ENCODE peak calls at places on chromosomes 7 and 10, in six cellular contexts. One of them, this sample, is unnamed.

GRCh38 chr10:19332304-19332703 is 283.7 kb downstream of the MALRD1 start:
- DNase-seq in CD8-positive, alpha-beta T cell: no peak
- DNase-seq in sigmoid colon: no peak
- DNase-seq in vagina: no peak
- DNase-seq in heart right ventricle: no peak
- DNase-seq in mammary epithelial cell: no peak
- DNase-seq in this sample: no peak

GRCh38 chr7:141355057-141355456 is 196.2 kb upstream of the AGK start:
- DNase-seq in CD8-positive, alpha-beta T cell: no peak
- DNase-seq in sigmoid colon: no peak
- DNase-seq in vagina: no peak
- DNase-seq in heart right ventricle: no peak
- DNase-seq in mammary epithelial cell: no peak
- DNase-seq in this sample: no peak

GRCh38 chr10:71998840-71999194 is 34.6 kb downstream of the CHST3 start:
- DNase-seq in CD8-positive, alpha-beta T cell: no peak
- DNase-seq in sigmoid colon: peak
- DNase-seq in vagina: no peak
- DNase-seq in heart right ventricle: peak
- DNase-seq in mammary epithelial cell: peak
- DNase-seq in this sample: no peak

GRCh38 chr7:19117081-19117869 is at the start of gene TWIST1:
- DNase-seq in CD8-positive, alpha-beta T cell: no peak
- DNase-seq in sigmoid colon: peak
- DNase-seq in vagina: no peak
- DNase-seq in heart right ventricle: peak
- DNase-seq in mammary epithelial cell: peak
- DNase-seq in this sample: no peak

GRCh38 chr10:49009231-49009979 is 69.8 kb upstream of the LRRC18 start:
- DNase-seq in CD8-positive, alpha-beta T cell: no peak
- DNase-seq in sigmoid colon: no peak
- DNase-seq in vagina: peak
- DNase-seq in heart right ventricle: no peak
- DNase-seq in mammary epithelial cell: no peak
- DNase-seq in this sample: no peak

GRCh38 chr7:75599244-75599771 is 107.2 kb downstream of the SPDYE5 start:
- DNase-seq in CD8-positive, alpha-beta T cell: no peak
- DNase-seq in sigmoid colon: peak
- DNase-seq in vagina: no peak
- DNase-seq in heart right ventricle: no peak
- DNase-seq in mammary epithelial cell: no peak
- DNase-seq in this sample: no peak

GRCh38 chr10:52450743-52451142 is 136.7 kb downstream of the DKK1 start:
- DNase-seq in CD8-positive, alpha-beta T cell: no peak
- DNase-seq in sigmoid colon: no peak
- DNase-seq in vagina: no peak
- DNase-seq in heart right ventricle: no peak
- DNase-seq in mammary epithelial cell: no peak
- DNase-seq in this sample: no peak

GRCh38 chr10:100826983-100827818 is 81.8 kb downstream of the PAX2 start:
- DNase-seq in CD8-positive, alpha-beta T cell: no peak
- DNase-seq in sigmoid colon: peak
- DNase-seq in vagina: no peak
- DNase-seq in heart right ventricle: no peak
- DNase-seq in mammary epithelial cell: peak
- DNase-seq in this sample: no peak

DNA sequence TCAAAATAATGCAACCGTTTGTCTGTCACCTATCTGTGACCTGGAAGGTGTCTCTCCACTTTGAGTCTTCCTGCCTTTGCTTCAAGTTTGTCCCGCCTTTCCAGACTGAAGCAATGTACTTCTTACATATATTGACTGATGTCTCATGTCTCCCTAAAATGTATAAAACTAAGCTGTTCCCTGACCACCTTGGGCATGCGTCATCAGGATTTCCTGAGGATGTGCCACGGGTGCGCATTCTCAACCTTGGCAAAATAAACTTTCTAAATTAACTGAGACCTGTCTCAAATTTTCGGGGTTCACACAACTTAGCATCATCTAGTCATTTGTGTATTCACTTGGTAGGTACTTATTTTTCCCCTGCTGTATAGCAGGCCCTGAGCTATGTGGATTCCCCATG is 65.3 kb upstream of the JCAD start:
- DNase-seq in CD8-positive, alpha-beta T cell: no peak
- DNase-seq in sigmoid colon: no peak
- DNase-seq in vagina: no peak
- DNase-seq in heart right ventricle: no peak
- DNase-seq in mammary epithelial cell: no peak
- DNase-seq in this sample: no peak
- H3K27ac ChIP-seq in CD8-positive, alpha-beta T cell: no peak
- H3K27ac ChIP-seq in sigmoid colon: peak
- H3K27ac ChIP-seq in vagina: no peak
- H3K27ac ChIP-seq in heart right ventricle: no peak
- H3K27ac ChIP-seq in mammary epithelial cell: no peak
- H3K27ac ChIP-seq in this sample: no peak

DNA sequence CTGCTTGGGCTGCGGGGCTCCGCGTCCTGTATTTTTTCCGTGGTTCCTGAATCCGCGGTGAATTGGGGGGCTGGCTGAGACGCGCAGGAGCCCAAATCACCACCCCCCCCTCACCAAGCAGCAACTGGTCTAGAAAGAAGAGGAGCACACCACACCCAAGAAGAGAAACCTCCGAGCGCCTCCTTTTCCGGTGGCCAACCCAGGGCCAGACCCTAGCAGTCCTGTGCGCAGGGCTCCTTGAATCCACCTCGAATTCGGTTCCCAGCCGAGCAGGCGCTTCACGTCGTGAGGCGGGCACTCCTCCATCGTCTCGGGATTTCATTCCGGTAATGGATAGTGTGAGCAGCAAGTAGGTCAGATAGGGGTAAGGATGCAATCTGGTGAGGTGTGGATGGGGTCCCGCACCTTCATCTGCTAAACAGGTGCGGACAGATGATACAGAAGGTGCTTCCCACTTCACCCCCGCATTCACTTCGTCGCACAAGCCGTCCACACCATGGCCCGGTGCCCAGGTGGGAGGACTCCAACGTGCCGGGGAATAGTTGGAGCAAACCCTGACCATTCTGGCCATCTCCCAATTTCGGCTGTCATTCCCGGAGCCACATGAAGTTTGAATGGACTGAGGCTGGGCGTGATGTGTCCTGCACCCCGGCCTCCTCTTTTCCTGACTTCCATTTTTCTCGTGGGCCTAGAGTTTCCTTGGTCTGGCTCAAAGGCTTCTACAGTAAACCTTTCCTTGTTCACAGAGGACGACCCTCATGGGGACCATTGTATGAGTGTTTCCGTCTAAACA is 19.8 kb upstream of the ZNF273 start:
- DNase-seq in CD8-positive, alpha-beta T cell: no peak
- DNase-seq in sigmoid colon: peak
- DNase-seq in vagina: peak
- DNase-seq in heart right ventricle: no peak
- DNase-seq in mammary epithelial cell: no peak
- DNase-seq in this sample: no peak
- H3K4me3 ChIP-seq in CD8-positive, alpha-beta T cell: peak
- H3K4me3 ChIP-seq in sigmoid colon: peak
- H3K4me3 ChIP-seq in vagina: peak
- H3K4me3 ChIP-seq in heart right ventricle: peak
- H3K4me3 ChIP-seq in mammary epithelial cell: no peak
- H3K4me3 ChIP-seq in this sample: peak

GRCh38 chr10:114729103-114729659 is 71.1 kb upstream of the ABLIM1 start:
- DNase-seq in CD8-positive, alpha-beta T cell: no peak
- DNase-seq in sigmoid colon: no peak
- DNase-seq in vagina: no peak
- DNase-seq in heart right ventricle: no peak
- DNase-seq in mammary epithelial cell: no peak
- DNase-seq in this sample: no peak
- H3K27ac ChIP-seq in CD8-positive, alpha-beta T cell: no peak
- H3K27ac ChIP-seq in sigmoid colon: no peak
- H3K27ac ChIP-seq in vagina: no peak
- H3K27ac ChIP-seq in heart right ventricle: peak
- H3K27ac ChIP-seq in mammary epithelial cell: no peak
- H3K27ac ChIP-seq in this sample: no peak

DNA sequence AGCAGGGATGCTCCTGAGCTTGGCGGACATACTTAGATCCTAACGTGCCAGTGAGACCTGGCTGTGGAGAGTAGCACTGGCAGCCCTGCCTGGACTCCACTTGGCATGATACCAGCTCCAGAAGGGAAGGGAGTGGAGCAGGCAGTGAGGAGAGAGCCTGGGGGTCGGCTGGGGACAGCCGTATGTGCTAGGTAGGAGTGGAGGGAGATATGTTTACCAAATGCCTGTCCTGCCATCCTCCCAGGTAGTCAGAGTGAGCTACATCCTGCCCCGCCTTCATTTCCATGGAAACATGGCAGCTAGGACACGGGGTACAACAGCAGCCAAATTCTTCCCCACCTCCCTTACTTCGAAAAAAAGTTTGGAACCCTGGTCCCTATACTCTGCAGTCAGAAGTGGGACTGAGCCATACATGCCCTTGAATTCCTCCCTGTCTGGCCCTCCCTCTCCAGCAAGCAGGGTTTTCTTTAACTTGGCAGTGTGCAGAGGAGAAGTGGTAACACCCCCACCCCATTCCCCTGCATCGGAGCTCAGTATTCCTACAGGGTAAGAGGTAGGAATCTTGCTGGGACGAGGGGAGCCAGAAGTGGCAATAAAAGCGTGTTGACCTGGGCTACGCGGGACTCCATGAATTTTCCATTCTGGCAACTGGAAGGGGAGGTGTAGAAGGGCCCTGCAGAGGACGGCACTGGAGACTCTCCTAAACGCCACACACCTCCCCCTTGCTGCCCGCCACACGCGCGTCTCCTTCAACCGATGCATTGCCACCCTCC is 20.0 kb upstream of the SMO start:
- DNase-seq in CD8-positive, alpha-beta T cell: no peak
- DNase-seq in sigmoid colon: no peak
- DNase-seq in vagina: no peak
- DNase-seq in heart right ventricle: no peak
- DNase-seq in mammary epithelial cell: no peak
- DNase-seq in this sample: no peak
- H3K4me3 ChIP-seq in CD8-positive, alpha-beta T cell: peak
- H3K4me3 ChIP-seq in sigmoid colon: no peak
- H3K4me3 ChIP-seq in vagina: peak
- H3K4me3 ChIP-seq in heart right ventricle: peak
- H3K4me3 ChIP-seq in mammary epithelial cell: no peak
- H3K4me3 ChIP-seq in this sample: peak

DNA sequence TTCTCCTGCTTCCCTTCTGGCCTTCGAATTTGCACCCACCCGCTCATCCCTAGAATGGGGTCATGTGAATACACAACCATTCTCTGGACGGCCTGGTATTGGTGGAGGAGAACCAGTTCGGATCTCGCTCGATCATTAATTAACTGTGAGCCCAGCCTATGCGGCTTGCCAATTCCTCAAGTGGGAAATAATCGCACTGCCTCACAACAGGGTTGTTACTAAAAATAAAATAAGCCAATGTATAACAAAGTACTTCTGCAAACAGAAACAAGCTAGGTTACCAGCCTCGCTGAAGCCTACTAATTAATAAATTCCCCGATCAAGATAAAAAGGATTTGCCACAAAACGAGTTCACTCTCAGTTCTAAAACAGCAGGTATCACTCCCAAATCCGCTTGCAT is 16.2 kb downstream of the CTBP2 start:
- DNase-seq in CD8-positive, alpha-beta T cell: no peak
- DNase-seq in sigmoid colon: no peak
- DNase-seq in vagina: no peak
- DNase-seq in heart right ventricle: no peak
- DNase-seq in mammary epithelial cell: no peak
- DNase-seq in this sample: no peak
- H3K27ac ChIP-seq in CD8-positive, alpha-beta T cell: no peak
- H3K27ac ChIP-seq in sigmoid colon: no peak
- H3K27ac ChIP-seq in vagina: no peak
- H3K27ac ChIP-seq in heart right ventricle: peak
- H3K27ac ChIP-seq in mammary epithelial cell: peak
- H3K27ac ChIP-seq in this sample: no peak

DNA sequence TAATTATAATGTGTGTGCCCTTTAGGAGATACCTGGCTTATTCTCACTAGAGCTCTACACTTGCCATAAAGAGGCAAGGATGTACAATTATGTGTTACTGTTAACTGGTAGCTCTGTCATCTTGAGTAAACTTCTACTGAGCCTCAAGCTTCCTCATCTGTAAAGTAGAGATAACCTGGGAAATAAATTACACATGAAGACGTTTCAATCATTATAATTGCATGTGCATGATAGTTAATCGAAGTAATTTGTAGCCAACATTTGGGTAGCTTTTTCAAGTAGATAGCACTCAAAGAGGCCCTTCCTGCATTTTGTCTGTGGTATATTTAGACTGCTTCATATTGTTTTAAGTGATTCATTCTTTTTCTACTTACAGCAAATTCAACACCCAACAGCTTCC is 2.4 kb downstream of the CCT6A start:
- DNase-seq in CD8-positive, alpha-beta T cell: no peak
- DNase-seq in sigmoid colon: no peak
- DNase-seq in vagina: no peak
- DNase-seq in heart right ventricle: no peak
- DNase-seq in mammary epithelial cell: no peak
- DNase-seq in this sample: no peak
- H3K4me3 ChIP-seq in CD8-positive, alpha-beta T cell: no peak
- H3K4me3 ChIP-seq in sigmoid colon: no peak
- H3K4me3 ChIP-seq in vagina: no peak
- H3K4me3 ChIP-seq in heart right ventricle: no peak
- H3K4me3 ChIP-seq in mammary epithelial cell: no peak
- H3K4me3 ChIP-seq in this sample: no peak

DNA sequence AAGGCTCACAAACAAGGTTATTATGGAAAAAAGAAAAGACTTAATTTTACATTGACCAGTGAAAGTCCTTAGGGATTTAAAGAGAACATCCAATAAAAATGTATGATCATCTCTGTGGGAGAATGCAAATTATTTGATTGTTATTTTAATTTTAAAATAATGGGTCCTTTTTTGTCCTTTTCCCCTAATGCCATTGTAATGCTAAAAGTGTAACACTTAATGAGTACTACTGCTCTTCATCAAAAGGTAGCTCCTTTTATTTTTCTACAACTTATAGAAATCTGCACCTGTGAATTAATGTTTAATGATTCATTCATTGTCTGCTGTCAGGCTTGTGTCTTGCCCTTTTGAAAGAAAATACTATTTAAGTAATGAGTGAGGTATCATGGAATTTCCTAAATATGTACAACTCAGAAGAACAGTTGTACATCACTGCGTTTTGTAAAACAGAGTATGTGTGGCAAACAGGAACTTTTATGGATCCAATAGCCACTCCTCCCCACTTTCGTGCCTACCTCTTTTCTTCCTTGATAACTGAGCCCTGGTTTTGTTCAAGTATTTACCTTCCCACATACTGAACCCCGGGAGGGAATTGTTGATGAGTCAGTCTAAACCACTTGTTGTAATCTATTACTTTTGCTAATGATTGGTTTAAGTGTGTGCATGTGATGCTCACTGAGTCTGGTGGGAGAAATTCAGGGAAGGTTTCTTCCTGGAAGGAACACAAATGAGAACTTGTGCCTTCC is 19.9 kb upstream of the TRUB1 start:
- DNase-seq in CD8-positive, alpha-beta T cell: no peak
- DNase-seq in sigmoid colon: no peak
- DNase-seq in vagina: no peak
- DNase-seq in heart right ventricle: no peak
- DNase-seq in mammary epithelial cell: peak
- DNase-seq in this sample: no peak
- H3K27ac ChIP-seq in CD8-positive, alpha-beta T cell: no peak
- H3K27ac ChIP-seq in sigmoid colon: no peak
- H3K27ac ChIP-seq in vagina: no peak
- H3K27ac ChIP-seq in heart right ventricle: no peak
- H3K27ac ChIP-seq in mammary epithelial cell: no peak
- H3K27ac ChIP-seq in this sample: no peak

This sample was measured in effector memory CD4-positive, alpha-beta T cell.